ENCODE peak calls at places on chromosomes 11 and 22, in six cellular contexts. H, Z, O, V, F and L are unnamed samples.

GRCh38 chr11:61834278-61835004 is 6.3 kb downstream of the FADS2 start:
- DNase-seq in F (peak; percentile 95), O (no peak), Z (no peak), V (peak; percentile 98), H (no peak), L (no peak)

GRCh38 chr11:1536065-1536843 is 35.8 kb downstream of the DUSP8 start:
- DNase-seq in V (no peak), Z (no peak), H (peak; percentile 24), O (no peak), F (no peak), L (no peak)

GRCh38 chr22:20523118-20523983 is 15.9 kb downstream of the MED15 start:
- DNase-seq in F (peak; percentile 53), V (peak; percentile 26), Z (no peak), H (no peak), O (no peak), L (peak; percentile 60)

GRCh38 chr11:67002921-67003411 is 20.0 kb upstream of the SYT12 start:
- DNase-seq in Z (no peak), V (no peak), O (no peak), H (no peak), F (no peak), L (no peak)

GRCh38 chr11:69292221-69292648 is 1.7 kb upstream of the MYEOV start:
- DNase-seq in F (peak; percentile 41), H (peak; percentile 87), O (no peak), V (peak; percentile 80), Z (peak; percentile 34), L (no peak)

GRCh38 chr22:20437253-20438065 is at the start of gene SCARF2:
- DNase-seq in O (no peak), F (no peak), Z (no peak), H (no peak), V (no peak), L (no peak)

GRCh38 chr11:17102447-17102846 is 25.0 kb upstream of the RPS13 start:
- DNase-seq in Z (no peak), V (no peak), F (no peak), H (no peak), O (no peak), L (peak; percentile 25)

GRCh38 chr11:125952559-125952958 is 6.7 kb downstream of the VSIG10L2 start:
- DNase-seq in V (no peak), F (no peak), Z (no peak), O (no peak), H (no peak), L (no peak)

DNA sequence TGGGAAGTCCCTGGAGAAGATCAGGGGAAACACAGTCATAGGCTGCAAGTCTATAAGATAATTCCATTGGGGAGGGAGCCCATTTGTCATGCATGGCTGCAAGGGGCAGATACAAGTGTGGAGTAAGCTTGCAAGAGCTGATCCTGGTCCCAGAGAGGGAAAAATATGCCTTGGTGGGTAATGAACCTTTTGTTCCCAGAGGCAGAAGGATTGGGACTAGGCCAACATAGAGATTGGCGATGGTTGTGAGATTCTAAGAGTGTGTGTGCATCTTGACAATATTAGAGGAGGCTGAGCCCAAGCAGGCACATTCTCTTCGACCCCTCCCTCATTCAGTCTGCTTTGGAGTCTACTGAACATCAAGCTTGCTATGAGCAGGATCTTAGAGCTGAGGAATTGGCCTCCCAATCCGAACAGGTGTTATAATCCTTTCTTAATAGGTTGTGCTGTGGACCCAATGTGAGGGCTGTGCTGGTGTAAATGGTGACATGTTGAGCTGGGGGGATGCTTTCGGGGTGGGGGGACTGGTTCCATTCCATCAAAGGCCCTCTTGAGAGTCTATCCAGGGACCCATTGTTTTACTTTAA is 18.4 kb downstream of the MIAT start:
- DNase-seq in O (no peak), Z (no peak), V (no peak), H (no peak), F (no peak), L (no peak)
- TF ChIP-seq CTCF in O (no peak), Z (no peak), V (no peak), H (no peak), F (no peak), L (no peak)

DNA sequence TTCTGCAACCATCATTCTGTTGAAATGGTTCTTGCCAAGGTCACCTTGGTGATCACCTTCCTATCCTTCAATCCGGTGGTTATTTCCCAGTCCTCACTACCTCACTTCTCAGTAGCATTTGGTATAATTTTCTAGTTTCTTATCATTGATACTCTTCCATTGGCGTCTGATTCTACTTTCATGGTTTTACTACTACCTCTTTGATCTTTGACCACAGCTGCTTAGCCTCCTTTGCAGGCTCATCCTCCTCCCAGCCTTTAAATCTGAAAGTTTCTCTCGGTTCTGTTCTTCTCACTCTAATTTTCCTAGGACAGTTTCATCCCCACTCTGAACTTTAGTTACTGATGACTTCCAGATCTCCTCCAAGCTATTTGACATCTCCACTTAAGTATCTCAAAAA is 5.0 kb downstream of the TIMM10B start:
- DNase-seq in V (no peak), O (no peak), F (no peak), Z (no peak), H (no peak), L (no peak)
- H3K4me3 ChIP-seq in V (no peak overlapping the region), O (no peak overlapping the region), F (no peak overlapping the region), Z (no peak overlapping the region), H (no peak overlapping the region), L (no peak overlapping the region)

GRCh38 chr22:48070760-48071159 is 1308.3 kb downstream of the TBC1D22A start:
- DNase-seq in H (no peak), F (peak; percentile 6), O (no peak), Z (no peak), V (no peak), L (no peak)
- TF ChIP-seq CTCF in H (no peak), F (no peak), O (no peak), Z (no peak), V (no peak), L (no peak)

GRCh38 chr22:50184541-50185383 is 951 bp upstream of the TRABD start:
- DNase-seq in Z (no peak), H (peak; percentile 89), O (no peak), F (no peak), V (no peak), L (no peak)
- H3K4me3 ChIP-seq in Z (no peak overlapping the region), H (peak overlapping the region; percentile 43), O (peak overlapping the region; percentile 93), F (peak overlapping the region; percentile 67), V (peak overlapping the region; percentile 23), L (peak overlapping the region; percentile 49)

DNA sequence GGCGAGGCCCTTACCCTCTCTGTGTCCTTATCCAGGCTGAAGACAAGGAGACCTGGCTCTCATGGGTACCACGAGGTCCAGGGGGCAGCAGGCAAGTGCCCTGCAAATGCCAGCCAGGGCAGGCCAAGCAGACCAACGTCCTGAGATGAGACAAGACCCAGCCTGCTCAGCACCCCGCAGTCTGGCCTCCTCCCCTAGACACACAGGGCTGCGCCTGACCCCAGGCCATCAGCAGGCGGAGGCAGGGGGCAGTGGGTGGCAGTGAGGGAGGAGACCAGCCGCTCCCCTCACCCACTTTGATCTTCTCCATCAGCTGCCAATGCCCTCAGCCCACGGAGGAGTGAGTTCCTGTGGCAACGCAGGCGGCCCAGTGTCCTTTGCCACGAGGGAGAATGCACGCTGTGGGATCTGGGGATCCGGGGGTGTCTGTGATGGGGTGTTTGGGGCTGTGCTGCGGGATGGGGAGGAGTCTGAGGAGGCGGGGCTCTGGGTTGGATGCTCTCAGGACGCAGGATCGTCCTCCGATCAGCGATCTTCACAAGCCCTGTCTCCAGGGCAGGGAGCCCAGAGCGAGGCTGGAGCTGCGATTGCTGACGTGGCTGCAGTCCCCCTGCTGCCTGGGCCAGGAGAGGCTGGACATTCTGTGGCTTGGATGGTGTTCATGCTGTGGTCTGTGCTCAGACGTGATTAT is 30.5 kb upstream of the PPARA start:
- DNase-seq in F (no peak), Z (peak; percentile 12), O (no peak), H (no peak), V (no peak), L (no peak)
- TF ChIP-seq CTCF in F (no peak), Z (no peak), O (no peak), H (no peak), V (no peak), L (no peak)

GRCh38 chr22:24230911-24231656 is 13.8 kb downstream of the GGT5 start:
- DNase-seq in Z (no peak), F (peak; percentile 52), V (peak; percentile 46), H (peak; percentile 92), O (no peak), L (no peak)
- H3K4me3 ChIP-seq in Z (no peak overlapping the region), F (no peak overlapping the region), V (no peak overlapping the region), H (no peak overlapping the region), O (no peak overlapping the region), L (no peak overlapping the region)